ENCODE peak calls at places on chromosomes 6 and 20, in six cellular contexts. H, K, N, P, C and Z are unnamed samples.

GRCh38 chr20:32779500-32780215 is 17.5 kb downstream of the DNMT3B start:
- DNase-seq in H (no peak), K (peak; percentile 74), N (peak; percentile 93), P (no peak), C (no peak), Z (no peak)

GRCh38 chr6:83151114-83151513 is 42.0 kb downstream of the PGM3 start:
- DNase-seq in H (peak; percentile 14), K (no peak), N (no peak), P (peak; percentile 67), C (no peak), Z (peak; percentile 86)

GRCh38 chr6:7260291-7261029 is 52.5 kb downstream of the SSR1 start:
- DNase-seq in H (no peak), K (no peak), N (no peak), P (no peak), C (no peak), Z (no peak)

GRCh38 chr20:6081236-6081635 is 27.4 kb upstream of the LRRN4 start:
- DNase-seq in H (peak; percentile 8), K (no peak), N (no peak), P (no peak), C (no peak), Z (peak; percentile 52)

GRCh38 chr6:142225552-142225951 is 76.3 kb upstream of the ADGRG6 start:
- DNase-seq in H (no peak), K (no peak), N (no peak), P (no peak), C (no peak), Z (no peak)

GRCh38 chr6:113570651-113571050 is 286.5 kb upstream of the MARCKS start:
- DNase-seq in H (no peak), K (no peak), N (no peak), P (no peak), C (no peak), Z (no peak)

GRCh38 chr20:3927486-3928291 is 38.5 kb downstream of the PANK2 start:
- DNase-seq in H (peak; percentile 65), K (peak; percentile 55), N (no peak), P (peak; percentile 83), C (no peak), Z (peak; percentile 47)

GRCh38 chr6:55449219-55449618 is 122.0 kb downstream of the GFRAL start:
- DNase-seq in H (no peak), K (peak; percentile 32), N (no peak), P (no peak), C (no peak), Z (no peak)

GRCh38 chr6:169082093-169082492 is 171.6 kb downstream of the THBS2 start:
- DNase-seq in H (no peak), K (no peak), N (no peak), P (no peak), C (no peak), Z (peak; percentile 56)

GRCh38 chr6:35096129-35096852 is 44.8 kb downstream of the TCP11 start:
- DNase-seq in H (peak; percentile 88), K (no peak), N (no peak), P (peak; percentile 83), C (no peak), Z (peak; percentile 81)

GRCh38 chr6:1993049-1993448 is 252.4 kb downstream of the GMDS start:
- DNase-seq in H (no peak), K (no peak), N (no peak), P (no peak), C (no peak), Z (peak; percentile 85)

GRCh38 chr20:8661229-8662023 is 407.5 kb upstream of the PLCB4 start:
- DNase-seq in H (no peak), K (no peak), N (no peak), P (no peak), C (no peak), Z (no peak)

GRCh38 chr20:17859002-17859615 is 109.5 kb downstream of the SNX5 start:
- DNase-seq in H (no peak), K (peak; percentile 22), N (no peak), P (no peak), C (no peak), Z (no peak)

GRCh38 chr20:31515775-31516107 is 1.5 kb downstream of the HM13 start:
- DNase-seq in H (no peak), K (no peak), N (no peak), P (no peak), C (no peak), Z (no peak)

GRCh38 chr20:6665621-6666345 is 101.7 kb upstream of the BMP2 start:
- DNase-seq in H (peak; percentile 90), K (no peak), N (no peak), P (no peak), C (no peak), Z (no peak)

GRCh38 chr20:52318601-52319000 is 127.0 kb upstream of the ZFP64 start:
- DNase-seq in H (no peak), K (no peak), N (no peak), P (no peak), C (no peak), Z (no peak)

GRCh38 chr20:44326391-44327159 is 10.3 kb upstream of the R3HDML start:
- DNase-seq in H (no peak), K (peak; percentile 66), N (no peak), P (no peak), C (no peak), Z (no peak)

GRCh38 chr6:30007132-30007764 is 53.8 kb upstream of the POLR1H start:
- DNase-seq in H (no peak), K (peak; percentile 85), N (no peak), P (peak; percentile 51), C (no peak), Z (no peak)

GRCh38 chr6:108559884-108560462 is 744 bp upstream of the FOXO3 start:
- DNase-seq in H (peak; percentile 91), K (peak; percentile 74), N (peak; percentile 73), P (peak; percentile 74), C (no peak), Z (peak; percentile 74)

GRCh38 chr6:108562503-108562993 is 1.8 kb downstream of the FOXO3 start:
- DNase-seq in H (peak; percentile 79), K (peak; percentile 92), N (peak; percentile 47), P (peak; percentile 39), C (peak; percentile 77), Z (peak; percentile 81)

GRCh38 chr6:108561742-108562502 is 1.2 kb downstream of the FOXO3 start:
- DNase-seq in H (peak; percentile 66), K (peak; percentile 43), N (peak; percentile 26), P (no peak), C (no peak), Z (peak; percentile 31)

GRCh38 chr6:108559097-108559883 is 1.4 kb upstream of the FOXO3 start:
- DNase-seq in H (peak; percentile 89), K (peak; percentile 69), N (peak; percentile 80), P (peak; percentile 75), C (no peak), Z (peak; percentile 84)

DNA sequence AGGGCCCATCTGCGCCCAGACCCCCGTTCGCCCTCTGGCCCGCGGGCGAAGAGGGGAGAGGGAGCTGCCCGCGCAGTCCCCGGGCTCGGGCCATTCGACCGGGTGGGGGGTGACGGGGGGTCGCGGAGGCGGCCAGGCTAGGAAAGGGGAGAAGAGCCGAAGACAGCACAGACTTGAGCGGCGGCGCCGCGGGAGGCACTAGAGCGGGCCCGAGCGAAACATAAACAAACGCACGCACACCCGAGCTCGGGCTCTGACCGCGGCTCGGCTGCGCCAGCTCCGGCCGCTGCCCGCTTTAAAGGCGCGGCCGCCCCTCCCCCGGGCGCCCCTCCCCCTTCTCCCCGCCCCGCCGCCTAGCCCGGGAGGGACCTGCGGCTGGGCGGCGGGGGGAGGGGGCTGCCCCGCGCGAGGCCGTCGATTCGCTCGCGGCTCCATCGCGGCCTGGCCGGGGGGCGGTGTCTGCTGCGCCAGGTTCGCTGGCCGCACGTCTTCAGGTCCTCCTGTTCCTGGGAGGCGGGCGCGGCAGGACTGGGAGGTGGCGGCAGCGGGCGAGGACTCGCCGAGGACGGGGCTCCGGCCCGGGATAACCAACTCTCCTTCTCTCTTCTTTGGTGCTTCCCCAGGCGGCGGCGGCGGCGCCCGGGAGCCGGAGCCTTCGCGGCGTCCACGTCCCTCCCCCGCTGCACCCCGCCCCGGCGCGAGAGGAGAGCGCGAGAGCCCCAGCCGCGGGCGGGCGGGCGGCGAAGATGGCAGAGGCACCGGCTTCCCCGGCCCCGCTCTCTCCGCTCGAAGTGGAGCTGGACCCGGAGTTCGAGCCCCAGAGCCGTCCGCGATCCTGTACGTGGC is at the start of gene FOXO3:
- DNase-seq in H (peak; percentile 91), K (peak; percentile 94), N (peak; percentile 89), P (peak; percentile 93), C (peak; percentile 77), Z (peak; percentile 80)
- H2BK120ac ChIP-seq in H (peak within 1 kb of the TSS; percentile 91), K (no peak within 1 kb of the TSS), N (no peak within 1 kb of the TSS), P (peak within 1 kb of the TSS; percentile 85), C (no peak within 1 kb of the TSS), Z (peak within 1 kb of the TSS; percentile 38)

DNA sequence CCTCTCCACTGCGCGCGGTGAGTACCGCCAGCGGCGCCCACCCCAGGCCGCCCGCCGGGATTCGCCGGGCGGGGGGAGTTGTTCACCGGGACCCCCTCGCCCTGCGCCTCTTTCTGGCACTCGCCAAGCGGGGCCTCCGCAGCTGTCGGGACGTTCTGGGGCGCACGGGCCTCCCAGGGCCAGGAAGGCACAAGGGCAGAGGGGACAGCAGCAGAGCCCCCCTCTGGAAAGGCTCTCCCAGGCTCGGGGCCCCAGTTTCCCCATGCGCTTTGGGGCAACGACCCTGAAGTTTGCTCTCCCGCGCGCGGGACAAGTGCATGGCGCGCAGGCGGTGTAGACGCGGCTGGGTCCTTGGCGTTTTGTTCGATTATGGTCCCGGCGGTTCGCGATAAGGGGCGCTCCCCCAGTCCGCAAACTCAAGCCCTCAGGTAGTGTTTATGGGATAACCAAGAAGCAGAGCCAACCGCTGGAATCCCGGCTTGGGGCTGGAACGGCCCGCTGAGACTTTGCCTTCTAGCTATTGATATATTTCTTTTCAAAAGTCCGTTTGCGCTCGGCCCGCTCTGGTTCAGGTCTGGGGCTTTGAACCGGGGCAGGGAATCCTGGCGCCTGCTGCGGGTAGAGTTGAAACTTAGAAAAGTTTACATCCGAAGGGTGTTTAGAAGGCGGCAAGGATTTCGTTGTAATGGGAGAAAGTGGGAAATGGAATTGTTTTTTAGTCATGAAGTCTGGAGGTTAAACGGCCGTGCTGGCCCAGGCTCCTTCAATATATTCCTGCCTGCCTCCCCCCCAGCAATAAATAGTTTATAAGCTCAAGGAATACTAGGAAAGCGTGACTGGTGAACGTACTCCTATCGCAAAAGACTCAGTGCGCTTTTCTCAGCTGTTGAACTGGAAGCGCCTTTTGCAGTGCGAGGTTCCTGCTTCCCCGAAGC is 595 bp downstream of the EYA2 start:
- DNase-seq in H (no peak), K (peak; percentile 39), N (peak; percentile 38), P (no peak), C (no peak), Z (peak; percentile 68)
- H2AFZ ChIP-seq in H (no peak overlapping the region), K (no peak overlapping the region), N (peak overlapping the region; percentile 53), P (peak overlapping the region; percentile 93), C (peak overlapping the region; percentile 72), Z (peak overlapping the region; percentile 78)

GRCh38 chr6:40996591-40997247 is 42.3 kb downstream of the UNC5CL start:
- DNase-seq in H (peak; percentile 88), K (peak; percentile 55), N (peak; percentile 31), P (no peak), C (no peak), Z (peak; percentile 17)
- H2BK120ac ChIP-seq in H (peak overlapping the region; percentile 86), K (no peak overlapping the region), N (no peak overlapping the region), P (no peak overlapping the region), C (peak overlapping the region; percentile 87), Z (peak overlapping the region; percentile 21)

GRCh38 chr6:138401960-138402832 is 1.8 kb upstream of the HEBP2 start:
- DNase-seq in H (no peak), K (no peak), N (no peak), P (no peak), C (no peak), Z (no peak)

GRCh38 chr6:138402833-138403187 is 1.2 kb upstream of the HEBP2 start:
- DNase-seq in H (no peak), K (no peak), N (no peak), P (no peak), C (no peak), Z (no peak)

GRCh38 chr6:138404666-138405337 is 779 bp downstream of the HEBP2 start:
- DNase-seq in H (peak; percentile 35), K (no peak), N (no peak), P (no peak), C (no peak), Z (no peak)

GRCh38 chr6:138403801-138404665 is at the start of gene HEBP2:
- DNase-seq in H (peak; percentile 84), K (peak; percentile 99), N (peak; percentile 94), P (peak; percentile 98), C (peak; percentile 92), Z (peak; percentile 65)

GRCh38 chr6:138403324-138403800 is 661 bp upstream of the HEBP2 start:
- DNase-seq in H (peak; percentile 58), K (peak; percentile 51), N (peak; percentile 1), P (no peak), C (no peak), Z (no peak)
- H2AFZ ChIP-seq in H (peak overlapping the region; percentile 3), K (no peak overlapping the region), N (peak overlapping the region; percentile 99), P (peak overlapping the region; percentile 91), C (peak overlapping the region; percentile 34), Z (peak overlapping the region; percentile 99)